ENCODE peak calls at places on chromosomes 1 and 21, in six cellular contexts. R is mesenchymal stem cell, J is H9, X is neuronal stem cell, A is H1, Q is trophoblast cell. I is an unnamed sample.

GRCh38 chr1:21239181-21239580 is 51.1 kb downstream of the ECE1 start:
- DNase-seq in X (no peak), Q (peak), R (no peak), J (no peak), A (no peak), I (peak)

GRCh38 chr1:154755858-154756730 is 114.0 kb downstream of the KCNN3 start:
- DNase-seq in J (no peak), R (peak), A (no peak), X (no peak), Q (no peak), I (peak)

GRCh38 chr1:175089319-175089718 is 21.7 kb downstream of the TNN start:
- DNase-seq in J (no peak), X (peak), Q (no peak), R (no peak), A (no peak), I (no peak)

GRCh38 chr1:8941906-8942305 is 3.8 kb upstream of the CA6 start:
- DNase-seq in A (no peak), R (peak), X (no peak), Q (no peak), J (no peak), I (peak)

GRCh38 chr1:211127166-211127565 is 6.8 kb downstream of the KCNH1 start:
- DNase-seq in Q (no peak), X (no peak), J (no peak), R (no peak), A (no peak), I (no peak)

GRCh38 chr1:61524206-61524605 is 200.7 kb downstream of the TM2D1 start:
- DNase-seq in A (no peak), Q (no peak), R (no peak), X (no peak), J (no peak), I (no peak)

GRCh38 chr1:65940131-65940530 is 147.4 kb downstream of the PDE4B start:
- DNase-seq in A (no peak), J (no peak), Q (no peak), R (no peak), X (no peak), I (no peak)

GRCh38 chr1:41626616-41627375 is 142.3 kb upstream of the EDN2 start:
- DNase-seq in X (no peak), Q (no peak), A (no peak), J (peak), R (no peak), I (peak)

GRCh38 chr1:64471218-64471719 is 1.3 kb downstream of the CACHD1 start:
- DNase-seq in R (peak), A (no peak), J (peak), Q (no peak), X (peak), I (no peak)

GRCh38 chr1:234610061-234610581 is at the start of gene IRF2BP2:
- DNase-seq in J (peak), A (no peak), R (peak), Q (peak), X (peak), I (peak)

GRCh38 chr1:234608026-234608719 is 1.8 kb downstream of the IRF2BP2 start:
- DNase-seq in A (no peak), X (peak), R (peak), J (peak), Q (peak), I (peak)

GRCh38 chr1:234609528-234610042 is 393 bp downstream of the IRF2BP2 start:
- DNase-seq in X (no peak), Q (no peak), J (no peak), R (no peak), A (no peak), I (no peak)

GRCh38 chr1:234607091-234608025 is 2.6 kb downstream of the IRF2BP2 start:
- DNase-seq in X (peak), A (no peak), R (peak), Q (no peak), J (no peak), I (no peak)

GRCh38 chr1:234608720-234609527 is 1.1 kb downstream of the IRF2BP2 start:
- DNase-seq in Q (peak), J (no peak), R (peak), X (peak), A (no peak), I (no peak)
- H3K14ac ChIP-seq in Q (peak), J (peak), R (peak), X (peak), A (no peak), I (no peak)

GRCh38 chr21:39196838-39197237 is 13.6 kb upstream of the PSMG1 start:
- DNase-seq in R (no peak), J (no peak), X (no peak), A (no peak), Q (no peak), I (no peak)

GRCh38 chr21:39193380-39193779 is 10.1 kb upstream of the PSMG1 start:
- DNase-seq in R (no peak), J (no peak), A (no peak), X (no peak), Q (no peak), I (no peak)

GRCh38 chr21:39196310-39196709 is 13.1 kb upstream of the PSMG1 start:
- DNase-seq in R (no peak), A (no peak), Q (no peak), J (no peak), X (no peak), I (no peak)

GRCh38 chr21:39197448-39197847 is 14.2 kb upstream of the PSMG1 start:
- DNase-seq in J (no peak), X (no peak), R (no peak), A (no peak), Q (no peak), I (no peak)
- H3K14ac ChIP-seq in J (no peak), X (no peak), R (no peak), A (no peak), Q (no peak), I (no peak)

GRCh38 chr1:147581459-147581858 is 40.2 kb downstream of the BCL9 start:
- DNase-seq in J (no peak), R (no peak), A (no peak), Q (no peak), X (no peak), I (no peak)

GRCh38 chr1:147577033-147577773 is 35.9 kb downstream of the BCL9 start:
- DNase-seq in A (no peak), Q (no peak), J (no peak), X (no peak), R (no peak), I (no peak)

GRCh38 chr1:147580609-147581008 is 39.3 kb downstream of the BCL9 start:
- DNase-seq in X (no peak), A (no peak), J (no peak), Q (no peak), R (no peak), I (no peak)

GRCh38 chr1:147579532-147580199 is 38.4 kb downstream of the BCL9 start:
- DNase-seq in R (peak), Q (no peak), A (no peak), X (no peak), J (no peak), I (peak)

GRCh38 chr1:147580200-147580557 is 38.9 kb downstream of the BCL9 start:
- DNase-seq in R (peak), Q (no peak), A (no peak), X (no peak), J (no peak), I (peak)
- H3K14ac ChIP-seq in R (no peak), Q (no peak), A (no peak), X (no peak), J (no peak), I (no peak)

GRCh38 chr1:90325165-90325564 is 330.3 kb downstream of the ZNF326 start:
- DNase-seq in R (no peak), X (no peak), A (no peak), Q (no peak), J (no peak), I (no peak)
- H3K14ac ChIP-seq in R (no peak), X (no peak), A (no peak), Q (no peak), J (no peak), I (no peak)

GRCh38 chr1:30857062-30857461 is 51.5 kb downstream of the SDC3 start:
- DNase-seq in J (no peak), X (no peak), A (no peak), R (no peak), Q (no peak), I (no peak)
- H3K14ac ChIP-seq in J (no peak), X (no peak), A (no peak), R (no peak), Q (no peak), I (no peak)

GRCh38 chr1:201944002-201944401 is 2.3 kb downstream of the LMOD1 start:
- DNase-seq in J (no peak), X (no peak), R (no peak), Q (no peak), A (no peak), I (no peak)

GRCh38 chr1:201945863-201946223 is 505 bp downstream of the LMOD1 start:
- DNase-seq in X (no peak), R (peak), J (no peak), A (no peak), Q (no peak), I (no peak)

GRCh38 chr1:201946224-201946908 is at the start of gene LMOD1:
- DNase-seq in J (peak), Q (peak), A (peak), R (peak), X (peak), I (peak)

GRCh38 chr1:201945157-201945556 is 1.2 kb downstream of the LMOD1 start:
- DNase-seq in Q (no peak), J (no peak), R (peak), X (no peak), A (no peak), I (no peak)

DNA sequence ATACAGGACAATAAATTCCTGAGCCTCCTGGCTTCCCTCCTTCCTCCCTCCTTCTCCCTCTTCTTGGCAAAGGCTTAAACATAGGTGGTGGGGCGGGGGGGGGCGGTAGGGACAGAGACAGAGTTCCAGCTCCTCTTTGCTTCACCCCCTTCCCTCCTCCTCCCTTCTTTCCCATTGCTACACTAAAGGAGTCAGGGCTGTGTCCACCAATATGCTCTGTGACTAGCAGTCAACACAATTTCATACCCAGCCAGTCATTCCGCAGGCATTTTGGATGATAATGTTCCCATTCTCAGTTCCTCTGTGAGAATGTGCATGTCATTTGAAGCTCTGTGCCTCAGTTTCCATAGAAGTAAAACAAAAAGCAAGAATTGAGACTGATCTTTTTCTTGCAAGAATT is 1.7 kb downstream of the LMOD1 start:
- DNase-seq in Q (no peak), J (no peak), A (no peak), X (no peak), R (no peak), I (peak)
- H3K14ac ChIP-seq in Q (no peak), J (no peak), A (no peak), X (no peak), R (no peak), I (peak)

DNA sequence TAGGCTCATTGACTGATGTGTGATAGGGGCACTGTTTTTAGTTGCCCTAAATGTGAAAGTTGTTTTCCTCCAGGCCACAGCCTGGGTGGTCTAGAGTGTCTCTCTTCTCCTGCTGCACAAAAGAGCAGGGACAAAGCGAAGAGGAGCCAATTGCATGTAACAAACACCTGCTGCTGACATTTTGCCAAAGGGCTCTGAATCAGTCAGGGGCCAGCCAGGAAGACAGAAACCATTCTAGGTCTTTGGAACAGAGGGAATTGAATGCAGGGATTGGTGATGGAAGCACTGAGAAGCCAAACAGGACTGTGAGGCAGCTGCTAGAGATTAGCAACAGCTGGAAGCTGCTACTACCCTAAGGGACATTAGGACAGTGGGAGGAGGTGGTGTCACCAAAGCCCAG is 185.3 kb upstream of the POU3F1 start:
- DNase-seq in X (no peak), A (no peak), J (no peak), R (no peak), Q (no peak), I (no peak)
- H3K14ac ChIP-seq in X (no peak), A (no peak), J (no peak), R (no peak), Q (no peak), I (no peak)

GRCh38 chr1:182295697-182296096 is 95.9 kb downstream of the GLUL start:
- DNase-seq in R (no peak), X (no peak), A (no peak), J (no peak), Q (no peak), I (no peak)
- H3K14ac ChIP-seq in R (no peak), X (no peak), A (no peak), J (no peak), Q (no peak), I (no peak)